ENCODE peak calls at places on chromosome 5, in five cellular contexts. A, F, X, M and W are unnamed samples. For H3K36me3, the result is how much of the 10 kb centered on the place peaks cover.

GRCh38 chr5:17219006-17219422 is 1.6 kb downstream of the BASP1 start:
- DNase-seq in A (peak), X (no peak), F (no peak), M (no peak), W (peak)

GRCh38 chr5:141494761-141495455 is 6.0 kb downstream of the PCDHGC5 start:
- DNase-seq in F (no peak), M (peak), X (no peak), A (no peak), W (no peak)

GRCh38 chr5:5306696-5307095 is 115.8 kb upstream of the ICE1 start:
- DNase-seq in F (no peak), X (no peak), A (no peak), M (no peak), W (no peak)

GRCh38 chr5:22258139-22258538 is 595.0 kb downstream of the CDH12 start:
- DNase-seq in F (no peak), A (no peak), X (peak), M (no peak), W (no peak)

GRCh38 chr5:157279605-157280239 is 13.8 kb downstream of the CYFIP2 start:
- DNase-seq in A (no peak), F (no peak), M (no peak), X (no peak), W (no peak)

GRCh38 chr5:132768485-132768868 is 8.6 kb downstream of the SEPTIN8 start:
- DNase-seq in X (no peak), M (no peak), F (no peak), A (no peak), W (no peak)

GRCh38 chr5:9194509-9194908 is 351.4 kb downstream of the SEMA5A start:
- DNase-seq in X (no peak), M (no peak), F (no peak), A (no peak), W (no peak)

GRCh38 chr5:11477786-11478185 is 426.5 kb downstream of the CTNND2 start:
- DNase-seq in F (no peak), A (no peak), X (no peak), M (no peak), W (no peak)

GRCh38 chr5:57683036-57683600 is 200.5 kb upstream of the ACTBL2 start:
- DNase-seq in F (no peak), X (no peak), M (no peak), A (peak), W (no peak)

GRCh38 chr5:157109744-157110143 is 900 bp upstream of the HAVCR2 start:
- DNase-seq in M (no peak), A (no peak), X (no peak), F (no peak), W (no peak)

GRCh38 chr5:181186022-181186421 is 19.0 kb downstream of the TRIM7 start:
- DNase-seq in F (no peak), A (no peak), X (no peak), M (no peak), W (no peak)

GRCh38 chr5:42022383-42022782 is 97.3 kb downstream of the FBXO4 start:
- DNase-seq in A (no peak), M (no peak), X (no peak), F (no peak), W (no peak)

GRCh38 chr5:80739057-80739456 is 84.3 kb upstream of the DHFR start:
- DNase-seq in A (no peak), X (no peak), M (no peak), F (no peak), W (no peak)

GRCh38 chr5:167582916-167583315 is 708.5 kb upstream of the WWC1 start:
- DNase-seq in F (no peak), M (no peak), X (no peak), A (no peak), W (no peak)

GRCh38 chr5:64210866-64211265 is 45.2 kb downstream of the RNF180 start:
- DNase-seq in X (no peak), M (no peak), A (peak), F (no peak), W (no peak)

GRCh38 chr5:157379983-157380382 is 80.0 kb upstream of the NIPAL4 start:
- DNase-seq in M (no peak), X (no peak), F (no peak), A (no peak), W (no peak)

GRCh38 chr5:17223375-17224185 is 6.1 kb downstream of the BASP1 start:
- DNase-seq in F (no peak), X (no peak), A (no peak), M (no peak), W (no peak)

GRCh38 chr5:126139773-126140172 is 283.4 kb upstream of the GRAMD2B start:
- DNase-seq in X (peak), M (no peak), A (no peak), F (no peak), W (no peak)

GRCh38 chr5:77629553-77630245 is 8.8 kb downstream of the OTP start:
- DNase-seq in X (no peak), M (no peak), F (no peak), A (no peak), W (peak)

GRCh38 chr5:37786855-37787254 is 53.0 kb downstream of the GDNF start:
- DNase-seq in M (no peak), X (no peak), F (no peak), A (peak), W (no peak)

GRCh38 chr5:80191991-80192398 is 63.9 kb downstream of the SERINC5 start:
- DNase-seq in A (no peak), X (peak), F (no peak), M (peak), W (no peak)

GRCh38 chr5:69295088-69295754 is 37.4 kb downstream of the CCDC125 start:
- DNase-seq in F (no peak), X (no peak), A (peak), M (no peak), W (no peak)

GRCh38 chr5:130279386-130279785 is 375.1 kb downstream of the CHSY3 start:
- DNase-seq in A (peak), F (no peak), X (no peak), M (no peak), W (no peak)

GRCh38 chr5:133254803-133255202 is 203.0 kb downstream of the HSPA4 start:
- DNase-seq in X (no peak), A (no peak), M (no peak), F (no peak), W (no peak)

GRCh38 chr5:102866315-102866693 is 111.2 kb downstream of the PAM start:
- DNase-seq in F (no peak), M (no peak), X (no peak), A (no peak), W (no peak)

GRCh38 chr5:35783551-35783950 is 73.1 kb upstream of the IL7R start:
- DNase-seq in M (no peak), X (no peak), F (no peak), A (no peak), W (no peak)

GRCh38 chr5:132073231-132074013 is at the start of gene CSF2:
- DNase-seq in F (no peak), X (no peak), A (peak), M (no peak), W (no peak)

GRCh38 chr5:42720242-42720641 is 36.4 kb upstream of the CCDC152 start:
- DNase-seq in A (no peak), X (no peak), M (no peak), F (no peak), W (no peak)

GRCh38 chr5:158384535-158385421 is 525.8 kb upstream of the CLINT1 start:
- DNase-seq in M (peak), X (no peak), A (peak), F (no peak), W (no peak)

GRCh38 chr5:36156619-36157018 is 4.7 kb downstream of the SKP2 start:
- DNase-seq in X (no peak), M (no peak), A (no peak), F (no peak), W (no peak)

GRCh38 chr5:141330299-141331080 is at the start of gene PCDHGA1:
- DNase-seq in M (no peak), X (peak), A (peak), F (no peak), W (peak)

GRCh38 chr5:77772729-77773128 is 3.4 kb downstream of the TBCA start:
- DNase-seq in X (no peak), M (no peak), A (no peak), F (no peak), W (no peak)

GRCh38 chr5:172482156-172483020 is 28.1 kb upstream of the SH3PXD2B start:
- DNase-seq in A (peak), F (no peak), M (peak), X (no peak), W (no peak)

GRCh38 chr5:146188358-146188757 is 5.9 kb upstream of the LARS1 start:
- DNase-seq in A (peak), M (no peak), F (no peak), X (no peak), W (no peak)

GRCh38 chr5:179803651-179804598 is 2.7 kb downstream of the MGAT4B start:
- DNase-seq in X (no peak), M (peak), A (peak), F (no peak), W (no peak)

GRCh38 chr5:176677209-176677931 is 30.1 kb downstream of the TSPAN17 start:
- DNase-seq in F (no peak), A (no peak), M (no peak), X (no peak), W (no peak)

GRCh38 chr5:134003064-134003956 is 1.5 kb downstream of the VDAC1 start:
- DNase-seq in A (no peak), X (no peak), M (no peak), F (no peak), W (no peak)

GRCh38 chr5:116507051-116507537 is 67.5 kb downstream of the SEMA6A start:
- DNase-seq in X (no peak), A (no peak), M (peak), F (no peak), W (no peak)

GRCh38 chr5:84242286-84242685 is 142.4 kb downstream of the EDIL3 start:
- DNase-seq in F (no peak), M (no peak), A (no peak), X (no peak), W (no peak)

GRCh38 chr5:150545246-150545645 is 37.3 kb downstream of the NDST1 start:
- DNase-seq in A (no peak), X (no peak), M (no peak), F (no peak), W (no peak)
- H3K36me3 ChIP-seq in A (under half), X (half or more), M (half or more), F (under half), W (under half)

GRCh38 chr5:1087428-1087827 is 24.4 kb downstream of the SLC12A7 start:
- DNase-seq in A (no peak), X (no peak), M (no peak), F (no peak), W (no peak)
- H3K36me3 ChIP-seq in A (under half), X (half or more), M (under half), F (under half), W (under half)

DNA sequence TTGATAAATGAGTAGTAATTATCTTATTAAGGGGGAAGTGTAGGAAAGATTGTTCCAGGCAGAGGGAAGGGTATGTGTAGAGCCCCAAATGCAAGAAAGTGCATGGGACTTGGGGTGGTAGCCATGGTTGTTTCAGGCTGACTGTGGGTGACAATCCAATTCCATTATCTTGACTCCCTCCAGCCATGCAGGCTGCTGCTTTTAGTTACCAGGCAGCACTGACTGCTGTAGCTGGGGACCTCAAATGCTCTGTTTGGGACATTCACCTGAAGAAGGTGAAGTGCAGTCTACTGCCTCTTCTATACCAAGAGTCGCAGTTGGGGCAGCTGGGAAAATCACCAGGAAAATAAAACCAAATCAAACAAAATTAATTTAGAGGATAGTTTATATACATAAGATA is 102.4 kb upstream of the NR3C1 start:
- DNase-seq in X (no peak), A (no peak), F (no peak), M (no peak), W (no peak)
- H3K36me3 ChIP-seq in X (under half), A (under half), F (under half), M (under half), W (under half)

DNA sequence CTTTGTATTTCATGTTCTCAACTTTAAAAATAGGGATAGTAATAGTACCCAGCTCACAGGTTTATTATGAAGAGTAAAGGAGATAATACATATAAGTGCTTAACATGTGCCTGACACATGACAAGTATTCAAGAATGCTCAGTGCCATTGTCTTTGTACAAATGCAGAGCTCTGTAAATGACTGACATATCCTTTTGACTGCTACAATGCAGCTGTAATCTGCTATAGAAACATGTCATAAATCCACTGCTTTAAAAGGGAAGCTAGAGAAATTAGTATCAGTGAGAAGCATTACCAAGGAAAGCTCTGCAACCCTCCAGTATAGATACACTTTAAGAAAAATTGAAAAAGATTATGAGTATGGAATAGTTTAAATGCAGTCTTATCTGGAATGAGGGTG is 18.0 kb downstream of the ERAP1 start:
- DNase-seq in F (no peak), A (no peak), M (no peak), X (no peak), W (no peak)
- H3K36me3 ChIP-seq in F (under half), A (under half), M (under half), X (under half), W (under half)

DNA sequence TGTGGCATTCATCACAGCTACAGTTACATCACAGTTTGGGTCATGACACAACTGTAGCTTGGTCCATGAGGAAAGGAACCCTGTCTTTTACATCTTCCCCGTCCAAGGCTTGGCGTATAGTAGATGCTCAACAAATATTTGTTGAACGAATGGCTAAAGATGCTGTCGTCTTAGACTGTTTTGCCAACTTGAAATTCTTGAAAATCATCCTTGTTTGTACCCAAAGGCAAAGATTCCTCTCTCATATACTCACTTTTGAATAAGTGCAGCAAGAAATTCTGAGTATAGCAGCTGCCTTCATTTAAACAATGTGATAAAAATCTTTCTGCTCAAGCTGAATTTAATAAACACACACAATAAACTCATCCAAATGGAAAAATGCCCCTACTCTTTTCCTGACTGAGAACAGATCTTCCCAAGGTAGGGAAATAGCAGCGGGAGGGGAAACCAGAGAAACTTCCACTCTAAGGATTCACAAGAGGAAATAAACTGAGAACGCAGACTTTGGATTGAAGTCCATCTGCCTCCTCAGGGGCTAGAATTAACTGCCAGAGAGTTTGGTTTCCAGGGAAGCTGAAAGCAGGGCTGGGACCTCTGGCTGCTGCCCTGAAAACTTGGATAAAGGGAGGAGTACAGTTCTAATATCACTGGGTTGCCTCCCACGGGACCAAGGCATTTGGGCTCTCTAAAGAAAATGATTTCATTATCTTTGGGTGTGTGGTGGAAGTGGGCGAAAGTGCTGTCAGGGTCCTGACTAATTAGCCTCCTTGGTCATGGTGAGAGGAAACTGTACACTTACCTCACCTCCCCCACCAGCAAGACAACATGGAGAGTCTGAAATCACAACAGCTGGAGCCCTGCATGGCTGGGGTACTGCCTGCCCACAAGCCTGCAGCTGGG is 99.1 kb downstream of the DPYSL3 start:
- DNase-seq in A (no peak), X (no peak), M (no peak), F (no peak), W (peak)
- H3K36me3 ChIP-seq in A (under half), X (half or more), M (under half), F (under half), W (half or more)

DNA sequence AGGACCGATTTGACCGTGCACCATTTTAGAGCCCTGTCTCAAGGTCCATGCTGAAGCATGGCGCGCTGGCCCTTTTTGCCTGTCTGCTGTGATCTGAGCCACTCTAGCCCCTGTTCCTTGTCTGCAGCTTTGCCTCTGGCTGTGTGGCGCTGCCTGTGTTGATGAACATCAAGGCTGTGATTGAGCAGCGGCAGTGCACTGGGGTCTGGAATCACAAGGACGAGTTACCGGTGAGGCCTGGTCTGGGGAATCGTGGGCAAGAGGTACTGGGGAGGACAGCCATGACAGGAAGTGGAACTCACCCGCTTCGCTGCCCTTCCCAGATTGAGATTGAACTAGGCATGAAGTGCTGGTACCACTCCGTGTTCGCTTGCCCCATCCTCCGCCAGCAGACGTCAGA is 6.3 kb downstream of the NHP2 start:
- DNase-seq in F (no peak), X (no peak), A (no peak), M (no peak), W (no peak)
- H3K36me3 ChIP-seq in F (under half), X (half or more), A (under half), M (half or more), W (half or more)